ENCODE peak calls at places on chromosomes 11 and 22, in six cellular contexts. N, D, Y, Z, S and X are unnamed samples.

GRCh38 chr11:63888170-63889086 is 28.5 kb downstream of the RCOR2 start:
- DNase-seq in N (peak), D (no peak), Y (peak), Z (no peak), S (peak), X (peak)

GRCh38 chr11:97815667-97816066 is 1205.1 kb upstream of the CNTN5 start:
- DNase-seq in N (peak), D (no peak), Y (no peak), Z (no peak), S (no peak), X (no peak)

GRCh38 chr22:17368727-17369552 is at the start of gene CECR2:
- DNase-seq in N (no peak), D (peak), Y (peak), Z (peak), S (no peak), X (peak)

GRCh38 chr11:24234822-24235508 is 261.9 kb upstream of the LUZP2 start:
- DNase-seq in N (peak), D (no peak), Y (peak), Z (no peak), S (no peak), X (peak)

GRCh38 chr11:4607782-4608666 is at the start of gene TRIM68:
- DNase-seq in N (peak), D (peak), Y (peak), Z (peak), S (peak), X (peak)

GRCh38 chr11:122253541-122254317 is 137.7 kb upstream of the BLID start:
- DNase-seq in N (peak), D (no peak), Y (no peak), Z (no peak), S (no peak), X (peak)

GRCh38 chr11:90803366-90803765 is 580.5 kb upstream of the CHORDC1 start:
- DNase-seq in N (no peak), D (no peak), Y (no peak), Z (no peak), S (no peak), X (peak)

GRCh38 chr11:57336111-57336666 is 497 bp upstream of the SSRP1 start:
- DNase-seq in N (no peak), D (no peak), Y (no peak), Z (no peak), S (no peak), X (no peak)

GRCh38 chr11:61481806-61482205 is 26.7 kb upstream of the LRRC10B start:
- DNase-seq in N (no peak), D (no peak), Y (no peak), Z (no peak), S (no peak), X (no peak)

GRCh38 chr11:26286472-26287066 is 45.4 kb upstream of the ANO3 start:
- DNase-seq in N (peak), D (peak), Y (peak), Z (no peak), S (peak), X (peak)

GRCh38 chr11:25562417-25562816 is 769.5 kb upstream of the ANO3 start:
- DNase-seq in N (no peak), D (no peak), Y (no peak), Z (no peak), S (no peak), X (no peak)

GRCh38 chr11:2582958-2583604 is 116.7 kb downstream of the KCNQ1OT1 start:
- DNase-seq in N (no peak), D (no peak), Y (no peak), Z (no peak), S (no peak), X (no peak)

GRCh38 chr11:123483465-123483864 is 53.4 kb downstream of the GRAMD1B start:
- DNase-seq in N (no peak), D (no peak), Y (no peak), Z (no peak), S (no peak), X (no peak)

GRCh38 chr22:27212617-27213177 is 555.3 kb downstream of the MIAT start:
- DNase-seq in N (peak), D (no peak), Y (peak), Z (no peak), S (no peak), X (peak)

GRCh38 chr11:67606150-67606476 is 623 bp upstream of the NDUFV1 start:
- DNase-seq in N (peak), D (no peak), Y (no peak), Z (no peak), S (no peak), X (no peak)

GRCh38 chr11:68045900-68046299 is 7.1 kb downstream of the TCIRG1 start:
- DNase-seq in N (no peak), D (no peak), Y (no peak), Z (no peak), S (no peak), X (no peak)

GRCh38 chr22:20063271-20064139 is 16.5 kb upstream of the DGCR8 start:
- DNase-seq in N (no peak), D (no peak), Y (no peak), Z (no peak), S (no peak), X (no peak)

DNA sequence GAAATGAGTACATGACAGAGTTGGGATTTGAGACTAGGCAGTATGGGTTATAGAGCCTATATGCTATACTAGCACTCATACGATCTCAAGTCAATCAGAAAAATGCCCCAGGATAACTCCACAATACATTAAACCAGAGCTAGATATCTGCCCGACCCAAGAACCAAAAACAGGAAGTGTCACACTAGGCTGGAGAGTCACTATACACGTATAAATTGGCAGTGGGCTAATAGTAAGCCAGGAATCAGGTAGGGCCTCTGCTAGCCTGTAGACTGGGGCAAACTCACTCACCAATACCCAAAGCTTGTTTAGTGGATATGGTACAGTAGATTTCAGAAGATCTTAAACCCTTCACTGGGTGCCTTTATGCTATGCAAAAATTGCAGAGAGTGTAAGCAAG is 16.2 kb upstream of the EIF4G2 start:
- DNase-seq in N (no peak), D (no peak), Y (no peak), Z (no peak), S (no peak), X (no peak)
- H3K4me2 ChIP-seq in N (no peak), D (no peak), Y (no peak), Z (no peak), S (no peak), X (no peak)

GRCh38 chr11:36034572-36035331 is 90.9 kb downstream of the LDLRAD3 start:
- DNase-seq in N (peak), D (no peak), Y (peak), Z (no peak), S (peak), X (no peak)
- H2AK5ac ChIP-seq in N (peak), D (no peak), Y (peak), Z (peak), S (peak), X (no peak)

GRCh38 chr11:36498721-36499120 is 11.4 kb downstream of the TRAF6 start:
- DNase-seq in N (no peak), D (no peak), Y (no peak), Z (no peak), S (no peak), X (no peak)
- H3K4me3 ChIP-seq in N (no peak), D (no peak), Y (no peak), Z (no peak), S (no peak), X (no peak)

GRCh38 chr11:34235591-34236071 is 122.2 kb downstream of the ABTB2 start:
- DNase-seq in N (no peak), D (no peak), Y (no peak), Z (no peak), S (no peak), X (peak)

GRCh38 chr11:34233215-34233614 is 124.6 kb downstream of the ABTB2 start:
- DNase-seq in N (no peak), D (no peak), Y (no peak), Z (no peak), S (no peak), X (no peak)

GRCh38 chr11:34234086-34234740 is 123.6 kb downstream of the ABTB2 start:
- DNase-seq in N (peak), D (no peak), Y (peak), Z (peak), S (peak), X (peak)

GRCh38 chr11:34236572-34236971 is 121.2 kb downstream of the ABTB2 start:
- DNase-seq in N (no peak), D (no peak), Y (no peak), Z (no peak), S (no peak), X (peak)

GRCh38 chr11:34235189-34235588 is 122.6 kb downstream of the ABTB2 start:
- DNase-seq in N (no peak), D (no peak), Y (no peak), Z (no peak), S (no peak), X (no peak)
- H3K4me2 ChIP-seq in N (no peak), D (no peak), Y (no peak), Z (no peak), S (no peak), X (no peak)

GRCh38 chr11:133443361-133443760 is 88.9 kb downstream of the OPCML start:
- DNase-seq in N (no peak), D (no peak), Y (no peak), Z (no peak), S (no peak), X (no peak)
- H2AK5ac ChIP-seq in N (no peak), D (no peak), Y (no peak), Z (no peak), S (no peak), X (no peak)

GRCh38 chr11:81420668-81421550 is 1312.8 kb downstream of the FAM181B start:
- DNase-seq in N (no peak), D (peak), Y (no peak), Z (peak), S (no peak), X (peak)
- H3K4me3 ChIP-seq in N (no peak), D (no peak), Y (no peak), Z (no peak), S (no peak), X (no peak)

GRCh38 chr11:75133976-75134375 is 16.9 kb upstream of the SLCO2B1 start:
- DNase-seq in N (no peak), D (peak), Y (no peak), Z (no peak), S (no peak), X (peak)
- H3K4me2 ChIP-seq in N (no peak), D (no peak), Y (no peak), Z (no peak), S (no peak), X (no peak)

DNA sequence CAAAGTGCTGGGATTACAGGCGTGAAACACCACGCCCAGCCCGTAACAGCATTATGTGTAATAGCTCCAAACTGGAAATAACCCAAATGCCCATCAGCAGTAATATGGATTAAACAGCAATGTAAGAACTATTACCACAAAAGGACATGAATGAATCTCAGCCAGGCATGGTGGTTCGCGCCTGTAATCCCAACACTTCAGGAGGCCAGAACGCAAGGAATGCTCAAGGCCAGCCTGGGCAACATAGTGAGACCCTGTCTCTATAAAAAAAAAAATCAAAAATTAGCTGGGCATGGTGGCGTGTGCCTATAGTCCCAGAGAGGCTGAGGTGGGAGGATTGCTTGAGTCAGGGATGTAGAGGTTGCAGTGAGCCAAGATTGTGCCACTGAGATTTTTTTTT is 3.1 kb upstream of the DPF2 start:
- DNase-seq in N (no peak), D (no peak), Y (no peak), Z (no peak), S (no peak), X (no peak)
- H2AK5ac ChIP-seq in N (no peak), D (no peak), Y (peak), Z (no peak), S (no peak), X (no peak)

DNA sequence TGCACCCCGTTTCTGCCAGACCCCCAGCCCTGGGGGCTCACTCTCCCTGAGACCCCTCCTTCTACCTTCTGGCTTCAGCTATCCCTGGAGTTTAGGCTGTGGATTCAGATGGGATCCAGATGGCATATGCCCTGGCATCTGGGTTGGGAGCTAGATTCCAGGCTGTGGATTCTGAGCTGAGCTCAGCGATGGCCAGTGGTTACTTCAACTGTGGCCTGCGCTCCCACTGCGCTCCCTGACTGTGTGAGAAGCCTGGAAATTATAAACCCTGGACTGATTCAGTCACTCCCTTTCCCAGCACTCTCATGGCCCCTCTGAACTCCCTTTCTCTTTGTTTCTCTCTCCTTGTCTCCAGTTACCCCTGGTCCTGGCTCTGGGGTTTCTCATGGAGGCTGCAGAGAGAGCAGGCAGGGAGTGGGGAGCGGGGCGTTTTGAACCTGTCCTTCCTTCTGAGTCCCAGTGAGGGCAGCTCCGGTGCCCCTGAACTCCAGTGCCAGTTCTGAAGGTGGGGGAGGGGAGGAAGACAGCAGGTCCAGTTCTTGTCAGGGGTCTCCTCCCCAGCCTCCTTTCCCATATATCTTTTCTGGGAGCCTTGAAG is 4.8 kb downstream of the ARHGEF17 start:
- DNase-seq in N (peak), D (no peak), Y (peak), Z (no peak), S (no peak), X (no peak)
- H3K4me3 ChIP-seq in N (peak), D (peak), Y (peak), Z (no peak), S (no peak), X (no peak)

DNA sequence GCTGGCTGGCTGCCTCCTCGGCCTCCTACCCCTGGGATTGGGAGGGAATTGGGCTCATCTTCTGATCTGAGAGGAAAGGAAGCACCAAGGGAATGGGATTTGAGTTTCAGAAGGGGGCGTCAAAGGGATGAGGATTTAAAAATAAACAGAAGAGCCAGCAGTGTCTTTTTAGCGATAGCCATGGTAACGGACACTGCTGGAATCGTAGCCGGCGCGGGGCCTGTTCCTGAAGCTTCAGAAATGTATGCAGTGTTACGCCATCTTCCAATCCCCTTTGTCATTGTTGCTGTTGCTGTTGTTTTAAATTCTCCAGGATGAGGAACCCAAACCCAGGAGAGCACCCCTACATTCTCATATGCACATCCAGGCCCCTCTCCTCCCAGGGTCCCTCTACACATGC is 561.3 kb upstream of the CADM1 start:
- DNase-seq in N (no peak), D (no peak), Y (no peak), Z (no peak), S (no peak), X (no peak)
- H3K4me2 ChIP-seq in N (no peak), D (no peak), Y (no peak), Z (no peak), S (no peak), X (no peak)